ENCODE peak calls at places on chromosome 11, in nine cellular contexts. Q, F, D, A, R, C, S, O and L are unnamed samples.

GRCh38 chr11:125594958-125595357 is 2.3 kb downstream of the STT3A start:
- DNase-seq in O (no peak), S (no peak), A (no peak), D (no peak), Q (no peak), R (no peak), C (no peak), F (no peak), L (no peak)

GRCh38 chr11:83037877-83038276 is 33.8 kb downstream of the RAB30 start:
- DNase-seq in D (no peak), R (no peak), S (no peak), A (no peak), Q (no peak), F (no peak), O (no peak), C (no peak), L (no peak)

GRCh38 chr11:62689421-62690183 is at the start of gene LRRN4CL:
- DNase-seq in C (no peak), R (no peak), S (no peak), Q (peak), A (no peak), D (no peak), O (peak), F (no peak), L (no peak)

GRCh38 chr11:88051386-88051785 is 123.9 kb downstream of the RAB38 start:
- DNase-seq in D (no peak), R (no peak), O (no peak), C (no peak), F (no peak), A (no peak), Q (no peak), S (no peak), L (no peak)

GRCh38 chr11:65426839-65427690 is 4.5 kb downstream of the NEAT1 start:
- DNase-seq in A (no peak), S (no peak), C (no peak), O (no peak), R (peak), F (peak), D (no peak), Q (no peak), L (peak)

GRCh38 chr11:61098778-61099177 is 3.5 kb upstream of the CD5 start:
- DNase-seq in A (no peak), R (no peak), C (no peak), S (no peak), Q (no peak), O (no peak), F (no peak), D (no peak), L (no peak)

GRCh38 chr11:16000065-16000464 is 356.3 kb downstream of the SOX6 start:
- DNase-seq in S (no peak), D (no peak), A (no peak), R (no peak), Q (no peak), O (no peak), F (no peak), C (no peak), L (no peak)

GRCh38 chr11:72773696-72774095 is 20.2 kb downstream of the STARD10 start:
- DNase-seq in C (no peak), Q (no peak), A (no peak), D (no peak), R (no peak), O (no peak), F (no peak), S (no peak), L (no peak)

GRCh38 chr11:102560555-102561011 is 30.0 kb upstream of the MMP7 start:
- DNase-seq in R (no peak), F (no peak), S (no peak), O (no peak), A (peak), Q (no peak), D (no peak), C (no peak), L (peak)

GRCh38 chr11:132943737-132944556 is 588.4 kb downstream of the OPCML start:
- DNase-seq in Q (peak), F (no peak), A (no peak), S (peak), D (peak), R (no peak), O (no peak), C (peak), L (no peak)

GRCh38 chr11:96008161-96008560 is 84.3 kb upstream of the MTMR2 start:
- DNase-seq in O (no peak), Q (no peak), S (no peak), A (no peak), D (no peak), F (no peak), R (no peak), C (no peak), L (no peak)

GRCh38 chr11:118605116-118605867 is 2.1 kb upstream of the PHLDB1 start:
- DNase-seq in C (peak), F (no peak), D (no peak), O (no peak), R (no peak), Q (peak), S (no peak), A (no peak), L (no peak)

GRCh38 chr11:12167098-12167999 is 57.0 kb downstream of the MICAL2 start:
- DNase-seq in O (peak), Q (no peak), S (peak), D (no peak), R (no peak), C (no peak), A (no peak), F (no peak), L (no peak)

GRCh38 chr11:2579315-2580060 is 120.3 kb downstream of the KCNQ1OT1 start:
- DNase-seq in D (no peak), O (no peak), A (no peak), C (no peak), Q (peak), R (no peak), F (no peak), S (no peak), L (no peak)

GRCh38 chr11:67605231-67606011 is 1.3 kb upstream of the NDUFV1 start:
- DNase-seq in Q (no peak), D (no peak), C (no peak), R (no peak), F (no peak), O (no peak), A (no peak), S (no peak), L (no peak)

GRCh38 chr11:67628710-67629385 is 889 bp downstream of the NUDT8 start:
- DNase-seq in D (no peak), A (no peak), C (no peak), S (no peak), O (no peak), F (no peak), R (no peak), Q (no peak), L (no peak)

GRCh38 chr11:64800633-64801464 is 2.2 kb downstream of the MAP4K2 start:
- DNase-seq in F (no peak), O (no peak), Q (no peak), R (no peak), C (no peak), D (no peak), S (no peak), A (no peak), L (no peak)

GRCh38 chr11:93573184-93573583 is 30.0 kb upstream of the SMCO4 start:
- DNase-seq in S (no peak), D (no peak), O (no peak), C (no peak), R (no peak), Q (no peak), A (no peak), F (no peak), L (peak)

GRCh38 chr11:70468256-70469230 is 70.2 kb downstream of the CTTN start:
- DNase-seq in C (no peak), O (no peak), S (no peak), Q (no peak), R (no peak), D (no peak), A (no peak), F (no peak), L (no peak)

GRCh38 chr11:88414385-88414861 is 76.9 kb upstream of the CTSC start:
- DNase-seq in O (no peak), S (peak), D (peak), R (no peak), C (no peak), A (no peak), Q (no peak), F (no peak), L (no peak)

GRCh38 chr11:70550456-70551195 is 152.3 kb downstream of the CTTN start:
- DNase-seq in F (no peak), R (no peak), O (no peak), Q (no peak), S (no peak), A (no peak), C (no peak), D (no peak), L (no peak)

GRCh38 chr11:35321111-35321510 is 98.2 kb downstream of the SLC1A2 start:
- DNase-seq in Q (no peak), O (no peak), S (no peak), R (no peak), D (no peak), A (no peak), F (no peak), C (no peak), L (no peak)

GRCh38 chr11:8067929-8068575 is 13.0 kb upstream of the TUB start:
- DNase-seq in A (no peak), S (no peak), F (no peak), R (no peak), Q (no peak), C (no peak), O (no peak), D (no peak), L (no peak)

GRCh38 chr11:66869471-66869870 is 12.6 kb downstream of the LRFN4 start:
- DNase-seq in R (no peak), S (no peak), F (no peak), Q (no peak), C (no peak), D (no peak), A (no peak), O (no peak), L (no peak)

GRCh38 chr11:72239296-72239848 is 4.6 kb downstream of the PHOX2A start:
- DNase-seq in S (no peak), R (no peak), D (peak), A (no peak), Q (no peak), O (no peak), F (no peak), C (peak), L (peak)

GRCh38 chr11:106914409-106914808 is 103.9 kb downstream of the GUCY1A2 start:
- DNase-seq in D (no peak), A (no peak), Q (no peak), F (no peak), S (no peak), O (no peak), C (no peak), R (no peak), L (no peak)

GRCh38 chr11:69376155-69377028 is 82.4 kb downstream of the MYEOV start:
- DNase-seq in D (no peak), R (no peak), A (no peak), O (no peak), S (no peak), C (no peak), Q (no peak), F (no peak), L (no peak)

GRCh38 chr11:134374171-134374570 is 37.9 kb downstream of the B3GAT1 start:
- DNase-seq in O (no peak), C (peak), Q (no peak), S (no peak), D (no peak), F (no peak), A (no peak), R (no peak), L (no peak)

GRCh38 chr11:34223021-34223813 is 117.8 kb downstream of the NAT10 start:
- DNase-seq in A (no peak), D (no peak), O (peak), Q (no peak), F (no peak), R (no peak), S (no peak), C (no peak), L (no peak)

GRCh38 chr11:106021181-106021966 is 666 bp downstream of the MSANTD4 start:
- DNase-seq in R (no peak), A (no peak), S (no peak), O (no peak), Q (no peak), C (no peak), D (no peak), F (no peak), L (no peak)

GRCh38 chr11:60018058-60018457 is 1.1 kb downstream of the OOSP4B start:
- DNase-seq in D (no peak), C (no peak), S (no peak), F (no peak), A (no peak), O (no peak), Q (no peak), R (no peak), L (no peak)

GRCh38 chr11:8558436-8558835 is 35.6 kb downstream of the STK33 start:
- DNase-seq in D (no peak), A (no peak), F (no peak), R (no peak), C (no peak), O (no peak), Q (no peak), S (no peak), L (no peak)

GRCh38 chr11:114243461-114244372 is 52.5 kb upstream of the NNMT start:
- DNase-seq in D (no peak), C (peak), Q (peak), R (no peak), F (no peak), O (no peak), S (peak), A (no peak), L (no peak)

GRCh38 chr11:17471501-17471900 is 5.1 kb downstream of the ABCC8 start:
- DNase-seq in Q (no peak), O (no peak), A (no peak), S (no peak), F (no peak), R (no peak), C (no peak), D (no peak), L (peak)

GRCh38 chr11:32586576-32587190 is 3.1 kb downstream of the EIF3M start:
- DNase-seq in A (peak), Q (no peak), F (no peak), D (peak), O (no peak), R (no peak), C (no peak), S (no peak), L (peak)

GRCh38 chr11:46149342-46149741 is 28.1 kb upstream of the PHF21A start:
- DNase-seq in O (no peak), A (no peak), C (no peak), S (no peak), F (no peak), D (no peak), Q (no peak), R (no peak), L (no peak)

GRCh38 chr11:35101223-35101622 is 37.7 kb upstream of the CD44 start:
- DNase-seq in O (no peak), C (no peak), S (no peak), R (no peak), Q (no peak), D (no peak), F (no peak), A (no peak), L (no peak)

GRCh38 chr11:60005360-60005759 is 11.6 kb upstream of the OOSP4B start:
- DNase-seq in R (no peak), F (no peak), S (no peak), A (no peak), Q (no peak), C (no peak), D (no peak), O (no peak), L (no peak)

GRCh38 chr11:83816572-83817187 is 530.5 kb upstream of the CCDC90B start:
- DNase-seq in R (no peak), O (no peak), F (no peak), S (peak), D (no peak), Q (no peak), A (no peak), C (no peak), L (peak)